ENCODE peak calls at places on chromosomes 2 and 18, in eight cellular contexts. Z is stimulated activated CD4-positive, alpha-beta T cell treated with anti-CD3 and anti-CD28 coated beads, Interleukin-12 subunit alpha, Interleukin-12 subunit beta, amount 100 ng/mL, for 24 hours; X is NCI-H2081; G is head of caudate nucleus; V is amniotic stem cell; P is colonic mucosa; J is HTR-8/SVneo; Y is KBM-7. W is an unnamed sample.

GRCh38 chr2:10963155-10963554 is 51.4 kb downstream of the KCNF1 start:
- DNase-seq in Z (no peak), V (no peak), J (no peak), P (no peak), G (no peak), X (no peak), Y (peak; percentile 8), W (no peak)

GRCh38 chr2:63081404-63081803 is 30.8 kb downstream of the OTX1 start:
- DNase-seq in P (no peak), Z (no peak), V (no peak), G (no peak), J (no peak), Y (no peak), X (no peak), W (no peak)

GRCh38 chr2:24993797-24994196 is 22.0 kb upstream of the DNAJC27 start:
- DNase-seq in Y (no peak), J (no peak), X (no peak), P (no peak), V (no peak), G (no peak), Z (no peak), W (no peak)

GRCh38 chr18:79955302-79956075 is 4.0 kb upstream of the SLC66A2 start:
- DNase-seq in G (no peak), Z (no peak), X (no peak), Y (no peak), P (peak; percentile 19), J (no peak), V (no peak), W (no peak)

GRCh38 chr2:89763254-89763580 is 1071.7 kb downstream of the RPIA start:
- DNase-seq in Z (no peak), X (no peak), V (no peak), J (no peak), Y (no peak), P (no peak), G (no peak), W (no peak)

GRCh38 chr2:203908344-203909185 is 28.0 kb upstream of the ICOS start:
- DNase-seq in J (no peak), G (peak; percentile 37), Y (peak; percentile 3), P (no peak), X (no peak), Z (no peak), V (no peak), W (no peak)

GRCh38 chr2:138502253-138503086 is 900 bp downstream of the SPOPL start:
- DNase-seq in P (no peak), Y (peak; percentile 40), Z (no peak), V (no peak), J (no peak), G (no peak), X (no peak), W (no peak)

GRCh38 chr2:37283207-37283606 is 41.4 kb downstream of the PRKD3 start:
- DNase-seq in P (no peak), Y (no peak), X (no peak), V (peak; percentile 83), G (no peak), Z (no peak), J (peak; percentile 23), W (no peak)

GRCh38 chr2:228927028-228928010 is 343.8 kb downstream of the PID1 start:
- DNase-seq in V (no peak), P (no peak), G (no peak), X (no peak), J (no peak), Y (no peak), Z (no peak), W (no peak)

GRCh38 chr2:239319261-239319661 is 81.6 kb downstream of the HDAC4 start:
- DNase-seq in J (no peak), Y (no peak), X (no peak), P (peak; percentile 51), V (no peak), Z (no peak), G (peak; percentile 54), W (no peak)

GRCh38 chr2:36427790-36428243 is 72.2 kb downstream of the CRIM1 start:
- DNase-seq in G (no peak), P (no peak), Z (no peak), Y (no peak), X (no peak), J (no peak), V (no peak), W (no peak)

GRCh38 chr2:158458617-158458920 is 1.8 kb downstream of the PKP4 start:
- DNase-seq in Z (no peak), J (no peak), X (no peak), P (no peak), Y (no peak), V (no peak), G (peak; percentile 62), W (no peak)

GRCh38 chr18:45106331-45106774 is 425.7 kb downstream of the SETBP1 start:
- DNase-seq in Y (peak; percentile 91), Z (no peak), P (no peak), J (no peak), X (no peak), G (no peak), V (no peak), W (no peak)

W was measured in neuronal stem cell.